ENCODE peak calls at places on chromosomes 3 and 15, in five cellular contexts. I is bronchial epithelial cell, K is choroid plexus epithelial cell, O is dorsolateral prefrontal cortex, M is thoracic aorta. A is an unnamed sample.

GRCh38 chr3:140686948-140687347 is 9.1 kb downstream of the TRIM42 start:
- DNase-seq in I (no peak), K (no peak), O (no peak), M (no peak), A (no peak)

GRCh38 chr3:117547956-117548550 is 838.5 kb downstream of the TUSC7 start:
- DNase-seq in I (peak; percentile 95), K (peak; percentile 72), O (no peak), M (no peak), A (peak; percentile 54)

GRCh38 chr3:20458994-20459736 is 273.2 kb upstream of the SGO1 start:
- DNase-seq in I (no peak), K (no peak), O (no peak), M (no peak), A (no peak)

GRCh38 chr3:126986001-126986400 is 3.1 kb downstream of the PLXNA1 start:
- DNase-seq in I (no peak), K (peak; percentile 53), O (no peak), M (no peak), A (no peak)

GRCh38 chr15:81304226-81304625 is 19.7 kb downstream of the STARD5 start:
- DNase-seq in I (peak; percentile 82), K (peak; percentile 51), O (no peak), M (no peak), A (no peak)

GRCh38 chr3:188169826-188170455 is 16.0 kb downstream of the LPP start:
- DNase-seq in I (no peak), K (no peak), O (no peak), M (no peak), A (no peak)

GRCh38 chr15:26628879-26629529 is 143.9 kb downstream of the GABRB3 start:
- DNase-seq in I (peak; percentile 50), K (no peak), O (no peak), M (no peak), A (no peak)

GRCh38 chr15:36908991-36909390 is 191.4 kb downstream of the MEIS2 start:
- DNase-seq in I (no peak), K (no peak), O (no peak), M (no peak), A (no peak)

GRCh38 chr15:68186671-68187397 is 18.3 kb downstream of the CALML4 start:
- DNase-seq in I (peak; percentile 30), K (peak; percentile 92), O (no peak), M (no peak), A (no peak)

GRCh38 chr3:94896994-94897393 is 834.1 kb downstream of the NSUN3 start:
- DNase-seq in I (no peak), K (no peak), O (no peak), M (no peak), A (no peak)

GRCh38 chr3:172520332-172520831 is 2.8 kb downstream of the TNFSF10 start:
- DNase-seq in I (peak; percentile 93), K (peak; percentile 52), O (no peak), M (no peak), A (no peak)

GRCh38 chr3:81958967-81959625 is 197.7 kb upstream of the GBE1 start:
- DNase-seq in I (no peak), K (peak; percentile 13), O (no peak), M (no peak), A (no peak)

GRCh38 chr3:54176106-54176505 is 53.8 kb downstream of the CACNA2D3 start:
- DNase-seq in I (peak; percentile 5), K (no peak), O (no peak), M (no peak), A (no peak)

GRCh38 chr15:31405200-31405929 is 78.7 kb downstream of the KLF13 start:
- DNase-seq in I (peak; percentile 50), K (no peak), O (no peak), M (no peak), A (peak; percentile 46)

GRCh38 chr15:25246641-25247417 is 192.0 kb downstream of the UBE3A start:
- DNase-seq in I (no peak), K (no peak), O (peak; percentile 32), M (no peak), A (no peak)

GRCh38 chr3:49133226-49133951 is 539 bp upstream of the LAMB2 start:
- DNase-seq in I (peak; percentile 81), K (peak; percentile 92), O (peak; percentile 72), M (peak; percentile 34), A (peak; percentile 80)

GRCh38 chr3:47022540-47023161 is 43.2 kb downstream of the NBEAL2 start:
- DNase-seq in I (no peak), K (peak; percentile 47), O (no peak), M (no peak), A (no peak)

GRCh38 chr15:23835944-23836343 is 148.8 kb upstream of the NDN start:
- DNase-seq in I (peak; percentile 1), K (no peak), O (no peak), M (no peak), A (no peak)

GRCh38 chr3:149751551-149751950 is 738 bp downstream of the COMMD2 start:
- DNase-seq in I (no peak), K (no peak), O (no peak), M (no peak), A (no peak)

GRCh38 chr3:186361612-186362408 is at the start of gene DGKG:
- DNase-seq in I (no peak), K (no peak), O (peak; percentile 62), M (no peak), A (peak; percentile 54)

GRCh38 chr3:106936337-106936736 is 440.9 kb upstream of the CCDC54 start:
- DNase-seq in I (no peak), K (no peak), O (no peak), M (no peak), A (no peak)

GRCh38 chr3:161371441-161372320 is at the start of gene SPTSSB:
- DNase-seq in I (peak; percentile 93), K (peak; percentile 21), O (peak; percentile 53), M (no peak), A (peak; percentile 90)

GRCh38 chr3:46545695-46546630 is 20.1 kb downstream of the LRRC2 start:
- DNase-seq in I (no peak), K (no peak), O (no peak), M (no peak), A (no peak)

GRCh38 chr3:197306374-197307086 is 8.1 kb upstream of the DLG1 start:
- DNase-seq in I (peak; percentile 95), K (peak; percentile 94), O (no peak), M (no peak), A (no peak)

GRCh38 chr15:43930079-43930478 is 103.3 kb downstream of the WDR76 start:
- DNase-seq in I (no peak), K (peak; percentile 86), O (no peak), M (no peak), A (no peak)

GRCh38 chr3:55564709-55565108 is 77.6 kb upstream of the WNT5A start:
- DNase-seq in I (no peak), K (no peak), O (no peak), M (no peak), A (no peak)

GRCh38 chr15:101111570-101112262 is 140.1 kb downstream of the CHSY1 start:
- DNase-seq in I (no peak), K (no peak), O (no peak), M (no peak), A (no peak)

GRCh38 chr15:101112336-101113113 is 139.3 kb downstream of the CHSY1 start:
- DNase-seq in I (peak; percentile 74), K (no peak), O (no peak), M (no peak), A (no peak)

GRCh38 chr15:101108791-101109190 is 143.1 kb downstream of the CHSY1 start:
- DNase-seq in I (no peak), K (no peak), O (no peak), M (no peak), A (no peak)

GRCh38 chr15:101113114-101114005 is 138.5 kb downstream of the CHSY1 start:
- DNase-seq in I (no peak), K (no peak), O (no peak), M (no peak), A (no peak)

DNA sequence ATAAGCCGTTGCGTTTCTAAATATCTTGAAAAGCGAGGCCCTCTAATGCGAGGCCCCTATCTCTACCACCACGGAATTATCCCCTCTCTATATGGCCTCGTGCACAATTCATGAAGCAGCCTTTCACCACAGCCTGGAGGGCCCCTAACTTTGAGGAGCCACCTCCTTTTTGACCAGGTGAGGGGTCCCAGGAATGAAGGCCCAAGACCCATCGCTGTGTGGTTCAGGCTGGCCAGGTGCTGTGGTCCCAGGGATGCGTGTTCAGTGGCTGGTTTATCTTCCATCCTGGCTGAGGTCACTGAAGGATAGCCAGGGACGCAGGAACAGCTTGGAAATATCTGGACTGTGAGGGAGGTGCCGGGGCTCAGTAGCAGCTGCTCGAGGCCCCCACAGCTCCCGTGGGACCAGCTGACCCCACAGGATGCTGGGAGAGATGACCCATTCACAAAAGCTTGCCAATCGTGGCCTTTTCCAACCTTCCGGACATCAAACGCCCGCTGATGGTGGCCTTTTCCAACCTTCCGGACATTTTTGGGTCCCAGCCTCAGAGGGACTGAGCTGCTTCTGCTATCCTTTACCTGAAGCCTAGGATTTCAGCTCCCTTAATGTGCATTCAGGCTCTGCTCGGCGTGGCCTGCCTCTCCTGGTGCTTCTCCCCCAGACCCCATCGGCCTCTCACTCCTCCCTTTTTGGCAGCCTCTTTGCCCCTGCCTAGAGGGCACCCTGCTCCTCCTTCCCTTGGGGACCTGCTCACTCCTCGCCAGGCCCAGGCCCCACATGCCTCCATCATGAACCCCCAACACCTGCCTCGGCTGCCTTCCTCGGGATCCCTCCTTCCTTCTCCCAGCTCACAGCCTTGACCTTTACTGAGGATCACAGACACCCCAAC is 140.9 kb downstream of the CHSY1 start:
- DNase-seq in I (no peak), K (no peak), O (no peak), M (no peak), A (no peak)
- TF ChIP-seq CTCF in I (no peak), K (no peak), O (no peak), M (no peak), A (no peak)

DNA sequence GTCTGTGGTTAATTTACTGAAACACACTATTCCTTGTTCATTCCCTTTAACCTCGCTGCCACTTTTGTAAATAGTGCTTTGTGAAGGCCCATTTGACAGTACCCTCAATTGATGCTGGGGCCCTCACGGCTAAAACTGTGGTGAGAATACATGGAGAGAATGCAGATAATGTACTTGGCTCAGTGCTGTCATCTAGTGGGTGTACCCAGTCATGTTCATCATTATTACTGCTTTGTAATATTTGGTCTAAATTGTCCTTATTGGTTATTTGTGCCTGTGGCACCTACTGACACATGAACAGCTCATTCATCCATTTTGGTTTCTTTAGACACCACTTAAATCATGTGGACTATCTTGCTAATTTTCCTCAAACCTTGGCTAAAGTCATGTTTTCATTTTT is 543.6 kb downstream of the EDEM1 start:
- DNase-seq in I (no peak), K (no peak), O (no peak), M (no peak), A (no peak)
- TF ChIP-seq CTCF in I (no peak), K (no peak), O (peak; percentile 36), M (no peak), A (no peak)

GRCh38 chr15:85129881-85130280 is 148.2 kb downstream of the PDE8A start:
- DNase-seq in I (no peak), K (peak; percentile 41), O (no peak), M (no peak), A (no peak)
- TF ChIP-seq CTCF in I (no peak), K (no peak), O (no peak), M (no peak), A (no peak)

GRCh38 chr15:66965201-66965900 is 100.1 kb upstream of the SMAD3 start:
- DNase-seq in I (no peak), K (no peak), O (no peak), M (no peak), A (no peak)

GRCh38 chr15:66963710-66964109 is 101.7 kb upstream of the SMAD3 start:
- DNase-seq in I (no peak), K (no peak), O (no peak), M (no peak), A (no peak)

GRCh38 chr15:66964791-66965190 is 100.6 kb upstream of the SMAD3 start:
- DNase-seq in I (no peak), K (no peak), O (no peak), M (no peak), A (no peak)

GRCh38 chr15:66964111-66964738 is 101.2 kb upstream of the SMAD3 start:
- DNase-seq in I (no peak), K (no peak), O (no peak), M (no peak), A (no peak)

GRCh38 chr15:66966256-66966655 is 99.1 kb upstream of the SMAD3 start:
- DNase-seq in I (peak; percentile 39), K (no peak), O (no peak), M (no peak), A (no peak)
- TF ChIP-seq CTCF in I (peak; percentile 37), K (peak; percentile 41), O (no peak), M (no peak), A (no peak)

A was measured in Calu3.